ENCODE peak calls at places on chromosomes 1 and 21, in seven cellular contexts. R, E, A, G, Z, H and I are unnamed samples.

GRCh38 chr1:10943991-10944730 is 68.3 kb upstream of the TARDBP start:
- DNase-seq in R (no peak), E (peak; percentile 74), A (no peak), G (peak; percentile 25), Z (no peak), H (no peak), I (no peak)

GRCh38 chr1:221520250-221520649 is 221.6 kb downstream of the DUSP10 start:
- DNase-seq in R (no peak), E (no peak), A (no peak), G (no peak), Z (no peak), H (no peak), I (no peak)

GRCh38 chr1:159752135-159752580 is 28.6 kb upstream of the DUSP23 start:
- DNase-seq in R (no peak), E (no peak), A (no peak), G (peak; percentile 21), Z (no peak), H (no peak), I (no peak)

GRCh38 chr1:50978852-50979781 is 9.1 kb downstream of the CDKN2C start:
- DNase-seq in R (no peak), E (peak; percentile 27), A (peak; percentile 37), G (peak; percentile 73), Z (no peak), H (no peak), I (no peak)

GRCh38 chr1:162385280-162385623 is 3.7 kb downstream of the C1orf226 start:
- DNase-seq in R (no peak), E (peak; percentile 1), A (no peak), G (no peak), Z (no peak), H (no peak), I (no peak)

GRCh38 chr1:93317207-93317606 is 28.5 kb upstream of the DR1 start:
- DNase-seq in R (no peak), E (no peak), A (no peak), G (no peak), Z (no peak), H (no peak), I (no peak)

GRCh38 chr21:45522986-45523385 is 19.3 kb downstream of the SLC19A1 start:
- DNase-seq in R (no peak), E (no peak), A (no peak), G (no peak), Z (no peak), H (no peak), I (no peak)

GRCh38 chr1:15331180-15331579 is 78.5 kb upstream of the EFHD2 start:
- DNase-seq in R (no peak), E (no peak), A (no peak), G (no peak), Z (no peak), H (no peak), I (no peak)

GRCh38 chr1:230284891-230285290 is 141.2 kb downstream of the PGBD5 start:
- DNase-seq in R (no peak), E (no peak), A (no peak), G (no peak), Z (no peak), H (no peak), I (no peak)

GRCh38 chr21:36909901-36910561 is 56.4 kb downstream of the HLCS start:
- DNase-seq in R (peak; percentile 79), E (no peak), A (no peak), G (peak; percentile 21), Z (no peak), H (no peak), I (no peak)

GRCh38 chr21:39645331-39645730 is 32.6 kb downstream of the B3GALT5 start:
- DNase-seq in R (no peak), E (no peak), A (no peak), G (no peak), Z (no peak), H (no peak), I (no peak)

GRCh38 chr1:166166400-166166699 is 451 bp downstream of the FAM78B start:
- DNase-seq in R (no peak), E (no peak), A (no peak), G (no peak), Z (no peak), H (no peak), I (no peak)

GRCh38 chr1:30129421-30130055 is 593.8 kb downstream of the MATN1 start:
- DNase-seq in R (no peak), E (no peak), A (peak; percentile 35), G (no peak), Z (no peak), H (no peak), I (no peak)

GRCh38 chr1:12552951-12553921 is 64.8 kb downstream of the DHRS3 start:
- DNase-seq in R (no peak), E (peak; percentile 66), A (no peak), G (peak; percentile 36), Z (no peak), H (no peak), I (no peak)

GRCh38 chr1:89808429-89809117 is 12.3 kb upstream of the LRRC8D start:
- DNase-seq in R (no peak), E (no peak), A (no peak), G (peak; percentile 44), Z (no peak), H (no peak), I (peak; percentile 8)

GRCh38 chr21:39660191-39660590 is 47.5 kb downstream of the B3GALT5 start:
- DNase-seq in R (no peak), E (peak; percentile 70), A (no peak), G (no peak), Z (no peak), H (no peak), I (no peak)

GRCh38 chr1:241275226-241275625 is 81.8 kb downstream of the RGS7 start:
- DNase-seq in R (no peak), E (no peak), A (no peak), G (no peak), Z (no peak), H (no peak), I (no peak)

GRCh38 chr1:212030936-212031528 is 4.3 kb downstream of the INTS7 start:
- DNase-seq in R (peak; percentile 51), E (no peak), A (no peak), G (peak; percentile 83), Z (no peak), H (no peak), I (no peak)
- TF ChIP-seq JUND in R (peak; percentile 88), E (peak; percentile 84), A (peak; percentile 96), G (peak; percentile 93), Z (peak; percentile 16), H (no peak), I (no peak)

GRCh38 chr21:15992171-15992570 is 262.4 kb downstream of the USP25 start:
- DNase-seq in R (no peak), E (no peak), A (no peak), G (no peak), Z (no peak), H (no peak), I (no peak)

DNA sequence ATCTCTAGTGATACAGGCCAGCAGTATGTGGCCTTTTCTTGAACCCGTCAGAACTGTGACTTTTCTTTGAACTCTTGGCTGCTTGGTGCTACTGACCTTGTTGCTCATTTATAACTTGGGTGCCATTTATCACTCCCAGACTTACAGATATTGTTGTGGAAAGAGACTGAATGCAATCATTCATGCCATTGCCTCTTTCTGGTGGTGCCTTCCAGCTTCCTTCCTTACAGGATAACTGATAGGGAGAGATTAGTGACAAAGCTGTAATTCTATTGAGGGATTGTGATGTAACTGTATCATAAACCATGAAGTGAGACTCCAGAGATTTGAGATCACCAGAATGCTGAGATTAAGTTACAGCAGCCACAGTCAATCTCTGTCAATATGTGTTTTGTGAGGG is 256.5 kb downstream of the USP25 start:
- DNase-seq in R (no peak), E (no peak), A (no peak), G (no peak), Z (no peak), H (no peak), I (no peak)
- TF ChIP-seq JUND in R (no peak), E (no peak), A (no peak), G (no peak), Z (no peak), H (no peak), I (no peak)

GRCh38 chr1:21608813-21609212 is 60.3 kb downstream of the RAP1GAP start:
- DNase-seq in R (no peak), E (no peak), A (peak; percentile 44), G (no peak), Z (no peak), H (no peak), I (no peak)

GRCh38 chr1:21605012-21605715 is 64.0 kb downstream of the RAP1GAP start:
- DNase-seq in R (no peak), E (no peak), A (no peak), G (no peak), Z (no peak), H (no peak), I (no peak)

GRCh38 chr1:21605964-21606705 is 63.0 kb downstream of the RAP1GAP start:
- DNase-seq in R (no peak), E (no peak), A (no peak), G (no peak), Z (no peak), H (no peak), I (no peak)

GRCh38 chr1:21610027-21610426 is 59.1 kb downstream of the RAP1GAP start:
- DNase-seq in R (no peak), E (no peak), A (no peak), G (no peak), Z (no peak), H (no peak), I (no peak)

DNA sequence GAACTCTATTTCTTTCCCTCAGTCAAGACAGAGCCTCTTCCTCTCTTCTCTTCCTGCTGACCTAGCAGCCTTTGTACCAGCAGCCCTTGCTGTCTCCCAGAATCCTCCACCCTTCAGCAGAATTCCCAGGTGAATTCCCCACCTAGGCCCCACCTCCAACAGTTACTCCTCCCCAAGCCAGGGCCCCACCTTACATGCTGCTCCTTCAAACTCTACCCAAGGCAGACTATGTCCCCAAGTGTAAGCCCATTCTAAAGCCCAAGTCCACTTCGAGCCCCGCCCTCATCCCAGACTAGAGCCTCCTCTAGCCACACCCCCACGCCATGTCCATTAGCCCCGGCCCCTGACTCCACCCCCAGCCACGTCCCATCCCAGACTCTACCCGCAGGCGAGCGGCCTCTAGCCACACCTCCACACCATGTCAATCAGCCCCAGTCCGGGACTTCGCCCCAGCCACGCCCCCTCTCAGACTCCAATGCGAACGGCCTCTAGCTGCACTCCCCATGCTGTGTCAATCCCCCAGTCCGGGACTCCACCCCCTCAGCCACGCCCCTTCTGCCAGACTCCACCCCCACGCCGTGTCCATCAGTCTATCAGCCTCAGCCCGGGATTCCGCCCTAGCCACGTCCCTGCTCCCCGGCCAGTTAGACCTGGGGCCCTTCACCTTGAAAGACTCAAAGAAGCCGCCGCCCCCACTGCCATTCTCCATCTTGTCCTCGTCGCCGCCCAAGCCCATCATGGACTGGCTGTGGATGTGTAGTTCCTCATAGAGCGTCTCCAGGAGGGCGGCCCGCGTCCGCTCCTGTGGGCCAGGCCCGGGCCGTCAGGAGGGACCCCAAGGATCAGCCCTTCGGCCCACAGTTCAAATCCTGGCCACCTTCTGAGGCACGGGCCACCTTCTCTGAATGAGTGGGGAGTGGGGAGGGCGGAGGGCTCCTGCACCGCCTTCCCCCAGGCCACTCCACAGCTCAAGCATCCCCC is 61.3 kb downstream of the RAP1GAP start:
- DNase-seq in R (peak; percentile 97), E (peak; percentile 70), A (peak; percentile 100), G (peak; percentile 50), Z (peak; percentile 100), H (peak; percentile 56), I (peak; percentile 97)
- TF ChIP-seq JUND in R (no peak), E (no peak), A (no peak), G (no peak), Z (no peak), H (no peak), I (no peak)

DNA sequence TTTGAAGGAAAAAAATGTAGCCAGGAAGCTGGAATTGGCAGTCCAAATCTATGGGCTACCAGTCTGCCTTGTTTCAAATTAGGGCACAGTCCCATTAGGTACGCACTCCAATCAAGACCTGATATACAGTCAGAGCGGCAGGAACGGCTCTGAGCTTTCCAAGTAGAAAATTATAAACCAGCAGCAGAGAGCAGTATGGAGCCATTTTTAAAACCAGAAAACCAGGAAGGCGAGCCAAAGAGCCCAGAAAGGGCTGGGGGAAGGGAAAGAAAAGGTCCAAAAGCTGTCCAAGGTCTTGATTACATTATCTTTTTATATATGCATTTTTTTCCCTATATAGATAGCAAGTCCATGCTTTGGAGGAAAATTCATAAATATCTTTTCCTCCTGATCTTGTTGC is 719.0 kb downstream of the RWDD3 start:
- DNase-seq in R (peak; percentile 6), E (peak; percentile 27), A (no peak), G (no peak), Z (peak; percentile 9), H (no peak), I (peak; percentile 48)
- TF ChIP-seq JUND in R (no peak), E (no peak), A (no peak), G (no peak), Z (no peak), H (no peak), I (no peak)